ENCODE peak calls at places on chromosomes 12 and 14, in five cellular contexts. Q is substantia nigra, X is upper lobe of right lung, D is body of pancreas, U is tibial artery. C is an unnamed sample.

GRCh38 chr12:119695034-119695433 is 27.1 kb downstream of the PRKAB1 start:
- DNase-seq in X (no peak), D (no peak), U (no peak), Q (no peak), C (no peak)

GRCh38 chr12:109581334-109581691 is 7.7 kb downstream of the MVK start:
- DNase-seq in X (no peak), Q (no peak), U (no peak), D (no peak), C (no peak)

GRCh38 chr14:50812856-50813543 is 18.0 kb downstream of the NIN start:
- DNase-seq in Q (no peak), D (no peak), X (no peak), U (no peak), C (no peak)

GRCh38 chr12:13559318-13559978 is 362.9 kb downstream of the EMP1 start:
- DNase-seq in Q (no peak), D (peak; percentile 78), U (no peak), X (no peak), C (no peak)

GRCh38 chr12:95796225-95796981 is 5.8 kb upstream of the NTN4 start:
- DNase-seq in U (no peak), X (no peak), Q (no peak), D (no peak), C (no peak)

GRCh38 chr12:112524676-112525425 is 106.1 kb downstream of the PTPN11 start:
- DNase-seq in U (no peak), X (no peak), D (peak; percentile 13), Q (no peak), C (no peak)

GRCh38 chr12:62879691-62880090 is 55.3 kb downstream of the PPM1H start:
- DNase-seq in Q (no peak), X (no peak), U (no peak), D (no peak), C (no peak)

GRCh38 chr12:124754949-124755800 is 108.5 kb downstream of the SCARB1 start:
- DNase-seq in U (peak; percentile 92), Q (peak; percentile 91), X (peak; percentile 95), D (peak; percentile 68), C (peak; percentile 88)

GRCh38 chr12:112367986-112368385 is 14.2 kb downstream of the HECTD4 start:
- DNase-seq in D (no peak), Q (no peak), X (no peak), U (no peak), C (peak; percentile 24)

GRCh38 chr14:56378046-56378445 is 201.6 kb upstream of the TMEM260 start:
- DNase-seq in Q (no peak), X (no peak), U (no peak), D (no peak), C (no peak)

GRCh38 chr14:104384776-104385071 is 194.8 kb upstream of the C14orf180 start:
- DNase-seq in Q (no peak), D (no peak), X (peak; percentile 26), U (no peak), C (no peak)

GRCh38 chr14:105632010-105632409 is 105.6 kb downstream of the TMEM121 start:
- DNase-seq in D (no peak), X (no peak), U (no peak), Q (no peak), C (no peak)

GRCh38 chr12:131077931-131078391 is 124.3 kb downstream of the ADGRD1 start:
- DNase-seq in D (no peak), X (no peak), U (peak; percentile 17), Q (no peak), C (no peak)

DNA sequence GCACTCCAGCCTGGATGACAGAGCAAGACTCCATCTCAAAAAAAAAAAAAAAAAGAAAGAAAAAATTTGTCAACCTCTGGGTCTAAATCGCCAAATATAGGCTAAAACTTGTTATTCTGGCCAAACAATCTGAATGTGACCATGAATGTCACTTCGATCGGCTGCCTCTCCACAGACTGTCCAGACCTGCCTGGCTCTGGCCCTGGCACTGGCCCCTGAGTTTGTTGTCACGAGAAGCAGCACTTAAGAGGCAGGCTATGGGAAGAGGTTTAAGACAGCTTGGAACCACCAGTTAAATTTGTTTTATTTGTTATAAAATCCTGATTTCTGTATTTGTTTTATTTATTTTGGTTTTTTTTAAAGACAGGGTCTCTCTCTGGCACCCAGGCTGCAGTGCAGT is 14.5 kb downstream of the WSB2 start:
- DNase-seq in U (no peak), X (no peak), D (no peak), Q (no peak), C (no peak)
- H3K27ac ChIP-seq in U (no peak overlapping the region), X (no peak overlapping the region), D (no peak overlapping the region), Q (no peak overlapping the region), C (no peak overlapping the region)

DNA sequence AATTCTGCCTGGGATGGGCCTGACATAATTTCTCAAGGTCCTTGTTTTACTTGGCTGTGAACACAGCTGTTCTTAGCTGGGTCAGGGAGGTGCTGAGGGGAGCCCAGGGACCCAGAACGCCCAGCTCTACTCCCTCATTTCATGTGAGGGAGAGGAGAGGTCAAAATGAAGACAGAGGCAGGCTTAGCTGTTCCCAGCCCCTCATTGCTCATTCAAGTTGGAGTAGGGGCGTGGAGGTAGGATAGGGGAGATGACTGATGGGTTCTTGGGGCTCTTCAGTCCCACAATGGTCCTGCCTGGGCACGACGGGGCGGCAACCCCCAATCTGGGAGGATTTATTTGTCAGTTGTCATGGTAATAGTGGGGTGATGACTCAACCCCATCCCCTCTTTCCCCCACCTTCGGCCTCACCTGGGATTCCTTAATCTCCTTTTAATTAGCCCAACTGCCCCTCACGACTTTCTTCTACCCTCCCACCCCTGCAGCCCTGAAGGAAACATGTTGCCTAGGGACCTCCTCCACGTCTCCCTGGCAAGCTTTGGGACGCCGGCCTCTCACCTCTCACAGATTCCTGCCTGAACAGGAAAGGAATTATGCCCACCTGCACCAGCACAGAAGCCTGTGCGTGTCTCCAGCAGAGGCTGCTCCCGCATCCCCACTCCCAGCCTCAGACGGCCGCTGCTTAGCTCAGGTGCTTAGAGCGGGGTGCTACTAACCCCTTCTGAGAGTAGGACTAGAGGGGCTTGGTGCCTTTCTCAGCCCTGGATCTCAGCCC is 10.2 kb downstream of the SPRYD3 start:
- DNase-seq in U (peak; percentile 29), Q (no peak), X (peak; percentile 51), D (no peak), C (no peak)
- H3K27ac ChIP-seq in U (peak overlapping the region; percentile 93), Q (no peak overlapping the region), X (no peak overlapping the region), D (no peak overlapping the region), C (peak overlapping the region; percentile 30)

DNA sequence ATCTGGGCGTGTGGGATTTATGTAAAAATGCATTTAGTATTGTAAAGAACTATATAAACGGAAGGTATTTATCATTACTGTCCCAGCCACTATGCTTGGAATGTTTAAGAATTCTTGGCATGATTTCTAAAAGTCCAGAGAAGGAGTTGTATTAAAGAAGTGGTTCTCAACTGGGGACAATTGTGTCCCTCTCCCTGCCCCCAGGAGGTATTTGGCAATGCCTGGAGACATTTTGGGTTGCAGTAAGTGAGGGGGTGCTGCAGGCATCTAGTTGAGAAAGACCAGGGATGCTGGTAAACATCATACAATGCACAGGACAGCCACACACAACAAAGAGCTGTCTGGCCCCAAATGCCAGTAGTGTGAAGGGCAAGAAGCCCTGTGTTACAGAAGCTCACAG is 7.2 kb downstream of the SLC38A1 start:
- DNase-seq in X (no peak), D (no peak), U (no peak), Q (no peak), C (no peak)
- H3K27ac ChIP-seq in X (no peak overlapping the region), D (no peak overlapping the region), U (peak overlapping the region; percentile 42), Q (no peak overlapping the region), C (no peak overlapping the region)

GRCh38 chr12:1690578-1691122 is at the start of gene ADIPOR2:
- DNase-seq in D (peak; percentile 96), Q (peak; percentile 88), X (peak; percentile 98), U (peak; percentile 94), C (peak; percentile 91)
- H3K27ac ChIP-seq in D (peak within 1 kb of the TSS; percentile 94), Q (peak within 1 kb of the TSS; percentile 97), X (peak within 1 kb of the TSS; percentile 83), U (peak within 1 kb of the TSS; percentile 94), C (peak within 1 kb of the TSS; percentile 94)

GRCh38 chr12:20547788-20548575 is 147.2 kb upstream of the SLCO1C1 start:
- DNase-seq in D (no peak), U (no peak), Q (no peak), X (no peak), C (no peak)
- H3K27ac ChIP-seq in D (no peak overlapping the region), U (peak overlapping the region; percentile 37), Q (no peak overlapping the region), X (no peak overlapping the region), C (no peak overlapping the region)

GRCh38 chr12:121779422-121779895 is 14.0 kb downstream of the RHOF start:
- DNase-seq in Q (no peak), D (no peak), X (no peak), U (no peak), C (no peak)
- H3K27ac ChIP-seq in Q (no peak overlapping the region), D (no peak overlapping the region), X (peak overlapping the region; percentile 24), U (no peak overlapping the region), C (no peak overlapping the region)

GRCh38 chr14:91751719-91752118 is 19.8 kb upstream of the CATSPERB start:
- DNase-seq in Q (no peak), U (no peak), X (no peak), D (no peak), C (no peak)
- H3K27ac ChIP-seq in Q (no peak overlapping the region), U (no peak overlapping the region), X (no peak overlapping the region), D (no peak overlapping the region), C (no peak overlapping the region)

DNA sequence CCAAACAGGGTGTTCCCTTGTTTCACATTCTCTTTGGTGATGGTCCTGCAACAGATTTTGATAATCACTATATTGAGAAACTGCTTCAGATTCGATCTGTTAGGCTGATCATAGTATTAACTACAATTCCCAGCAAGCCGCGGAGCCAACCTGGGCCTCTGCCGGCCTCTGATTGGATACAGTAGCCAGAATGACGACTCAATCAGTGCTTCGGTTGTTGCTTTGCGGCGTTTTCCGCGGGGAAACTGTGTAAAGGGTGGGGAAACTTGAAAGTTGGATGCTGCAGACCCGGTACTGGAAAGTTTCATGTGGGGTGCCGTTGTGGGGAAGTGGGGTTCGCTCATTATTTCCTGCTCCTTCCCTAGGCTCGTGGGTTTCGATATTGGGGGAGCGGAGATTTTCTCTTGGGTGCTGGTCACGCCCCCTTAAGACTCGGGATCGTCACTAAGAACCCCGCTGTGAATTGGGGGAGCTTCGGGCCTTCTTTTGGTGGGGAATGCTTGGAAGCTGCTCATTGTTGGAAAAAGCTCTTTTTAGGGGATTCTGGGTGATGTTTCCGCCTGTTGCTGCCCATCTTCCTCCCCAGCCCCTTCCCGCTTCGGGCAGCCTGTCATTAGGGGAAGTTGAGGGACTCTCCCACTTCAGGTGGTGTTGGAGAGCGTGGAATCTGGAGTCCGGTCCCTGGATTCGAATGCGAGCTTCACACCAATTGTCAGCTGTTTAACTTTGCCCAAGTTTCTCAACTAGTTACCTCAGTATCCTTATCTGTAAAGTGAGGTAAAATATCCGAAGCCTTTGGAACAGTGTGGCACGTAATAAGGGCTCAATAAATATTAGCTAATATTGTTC is at the start of gene RAD51B:
- DNase-seq in Q (peak; percentile 77), D (peak; percentile 90), U (peak; percentile 88), X (peak; percentile 89), C (peak; percentile 74)
- H3K27ac ChIP-seq in Q (peak within 1 kb of the TSS; percentile 62), D (peak within 1 kb of the TSS; percentile 75), U (peak within 1 kb of the TSS; percentile 34), X (peak within 1 kb of the TSS; percentile 65), C (no peak within 1 kb of the TSS)